ENCODE peak calls at places on chromosomes 5 and 9, in seven cellular contexts. M, W, K, P, V, E and N are unnamed samples. For H3K4me1, the result is how much of the 10 kb centered on the place peaks cover.

GRCh38 chr5:6604946-6605345 is 27.9 kb downstream of the NSUN2 start:
- DNase-seq in M (no peak), W (no peak), K (no peak), P (no peak), V (no peak), E (no peak), N (no peak)

GRCh38 chr5:135246923-135247795 is 151.9 kb downstream of the MACROH2A1 start:
- DNase-seq in M (no peak), W (peak), K (peak), P (peak), V (no peak), E (peak), N (no peak)

GRCh38 chr5:55633574-55634203 is 78.4 kb downstream of the SLC38A9 start:
- DNase-seq in M (no peak), W (peak), K (no peak), P (no peak), V (peak), E (no peak), N (no peak)

GRCh38 chr9:83483223-83483622 is 55.0 kb downstream of the FRMD3 start:
- DNase-seq in M (no peak), W (no peak), K (no peak), P (no peak), V (no peak), E (peak), N (no peak)

GRCh38 chr5:77855369-77855768 is 79.2 kb upstream of the TBCA start:
- DNase-seq in M (no peak), W (no peak), K (no peak), P (no peak), V (no peak), E (no peak), N (no peak)

GRCh38 chr9:107612136-107612535 is 122.6 kb upstream of the KLF4 start:
- DNase-seq in M (no peak), W (no peak), K (peak), P (peak), V (peak), E (no peak), N (no peak)

GRCh38 chr9:93458702-93459101 is 5.3 kb upstream of the FAM120AOS start:
- DNase-seq in M (no peak), W (no peak), K (no peak), P (no peak), V (no peak), E (no peak), N (no peak)

GRCh38 chr5:27944471-27944870 is 906.1 kb upstream of the CDH9 start:
- DNase-seq in M (no peak), W (no peak), K (no peak), P (no peak), V (no peak), E (no peak), N (no peak)

DNA sequence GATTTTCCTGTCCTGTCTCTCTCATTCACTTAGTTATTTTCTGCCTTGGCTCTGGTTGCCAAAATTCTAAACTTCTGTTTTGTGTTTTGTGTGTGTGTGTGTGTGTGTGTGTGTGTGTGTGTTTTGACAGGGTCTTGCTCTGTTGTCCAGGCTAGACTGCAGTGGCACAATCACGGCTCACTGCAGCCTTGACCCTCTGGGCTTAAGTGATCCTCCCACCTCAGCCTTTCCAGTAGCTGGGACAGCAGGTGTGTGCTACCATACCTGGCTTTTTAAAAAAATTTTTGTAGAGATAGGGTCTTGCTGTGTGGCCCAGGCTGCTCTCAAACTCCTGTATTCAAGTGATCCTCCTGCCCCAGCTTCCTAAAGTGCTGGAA is 17.2 kb downstream of the UBE2D2 start:
- DNase-seq in M (no peak), W (no peak), K (no peak), P (no peak), V (no peak), E (no peak), N (no peak)
- H3K4me1 ChIP-seq in M (under half), W (under half), K (half or more), P (under half), V (half or more), E (under half), N (under half)

GRCh38 chr5:148875205-148875875 is 48.9 kb downstream of the ADRB2 start:
- DNase-seq in M (no peak), W (peak), K (no peak), P (no peak), V (no peak), E (no peak), N (no peak)

GRCh38 chr5:148873690-148874485 is 47.5 kb downstream of the ADRB2 start:
- DNase-seq in M (no peak), W (no peak), K (no peak), P (no peak), V (no peak), E (no peak), N (no peak)

GRCh38 chr5:148873120-148873519 is 46.7 kb downstream of the ADRB2 start:
- DNase-seq in M (no peak), W (no peak), K (no peak), P (no peak), V (no peak), E (no peak), N (no peak)
- H3K4me1 ChIP-seq in M (under half), W (under half), K (under half), P (under half), V (under half), E (under half), N (under half)

GRCh38 chr5:134133995-134134541 is 19.6 kb downstream of the TCF7 start:
- DNase-seq in M (peak), W (no peak), K (peak), P (peak), V (peak), E (no peak), N (no peak)
- H3K4me1 ChIP-seq in M (under half), W (under half), K (under half), P (under half), V (under half), E (under half), N (half or more)

GRCh38 chr9:129558551-129559505 is 62.1 kb downstream of the C9orf50 start:
- DNase-seq in M (peak), W (no peak), K (peak), P (no peak), V (no peak), E (peak), N (no peak)

GRCh38 chr9:129559506-129559881 is 61.4 kb downstream of the C9orf50 start:
- DNase-seq in M (peak), W (no peak), K (no peak), P (no peak), V (no peak), E (no peak), N (no peak)

GRCh38 chr9:129562917-129563316 is 58.0 kb downstream of the C9orf50 start:
- DNase-seq in M (no peak), W (no peak), K (no peak), P (no peak), V (no peak), E (no peak), N (no peak)

GRCh38 chr9:129561594-129562281 is 59.2 kb downstream of the C9orf50 start:
- DNase-seq in M (peak), W (no peak), K (peak), P (peak), V (no peak), E (no peak), N (no peak)

DNA sequence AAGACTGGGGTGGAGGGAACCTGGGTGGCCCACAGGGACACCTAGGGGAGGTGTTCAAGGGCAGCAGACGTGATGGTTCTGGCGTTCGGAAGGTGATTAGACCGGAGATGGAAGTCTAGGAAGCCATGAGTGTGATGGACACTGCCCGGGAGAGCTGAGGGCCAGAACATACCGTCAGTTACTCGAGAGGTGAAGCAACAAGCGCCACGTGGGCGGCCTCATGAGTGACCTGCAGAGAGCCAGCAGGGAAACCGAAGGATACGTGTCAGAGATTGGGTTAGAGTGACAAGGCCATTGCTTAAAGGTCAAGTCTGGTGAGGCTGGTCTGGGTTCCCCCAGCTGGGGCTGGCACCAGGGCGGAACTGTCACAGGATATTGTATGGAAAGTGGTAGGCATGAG is 60.1 kb downstream of the C9orf50 start:
- DNase-seq in M (peak), W (no peak), K (no peak), P (no peak), V (no peak), E (no peak), N (no peak)
- H3K4me1 ChIP-seq in M (under half), W (under half), K (under half), P (under half), V (under half), E (under half), N (under half)

DNA sequence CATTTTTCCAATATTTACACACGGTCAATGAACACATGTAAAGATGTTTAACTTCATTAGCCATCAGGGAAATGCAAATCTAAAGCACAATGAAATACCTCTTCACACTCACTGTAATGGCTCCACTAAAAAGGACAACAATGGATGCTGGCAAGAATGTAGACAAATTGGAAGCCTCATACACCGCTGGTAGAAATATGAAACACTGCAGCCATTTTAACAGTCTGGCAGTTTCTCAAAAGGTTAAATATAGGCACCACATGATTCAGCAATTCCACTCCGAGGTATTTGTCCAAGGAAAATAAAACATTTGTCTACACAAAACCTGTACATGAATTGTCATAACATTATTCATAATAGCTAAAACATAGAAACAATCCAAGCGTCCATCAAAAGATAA is 20.0 kb downstream of the RNF145 start:
- DNase-seq in M (no peak), W (no peak), K (no peak), P (no peak), V (no peak), E (no peak), N (no peak)
- H3K4me1 ChIP-seq in M (under half), W (under half), K (under half), P (under half), V (under half), E (under half), N (under half)

DNA sequence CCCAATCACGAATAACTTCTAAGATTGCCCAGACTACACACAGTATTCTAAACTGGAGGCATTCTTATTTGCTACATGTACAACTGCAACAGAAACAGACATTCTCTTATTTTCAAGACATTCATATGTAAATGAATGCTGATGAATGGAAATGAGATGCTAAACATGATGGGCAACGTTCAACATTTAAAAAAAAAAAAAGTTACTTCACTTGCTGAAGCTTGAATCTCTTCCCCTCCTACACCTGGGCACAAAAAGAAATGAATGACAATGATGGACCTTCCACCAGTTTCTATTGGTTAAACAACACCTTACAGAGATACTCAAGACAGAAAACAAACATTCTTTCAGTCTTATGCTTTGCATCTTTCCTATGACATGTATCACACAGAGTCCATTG is 160.5 kb downstream of the BNC2 start:
- DNase-seq in M (no peak), W (no peak), K (no peak), P (no peak), V (no peak), E (no peak), N (no peak)
- H3K4me1 ChIP-seq in M (under half), W (under half), K (under half), P (under half), V (under half), E (under half), N (under half)

GRCh38 chr5:168314735-168315411 is 23.4 kb downstream of the WWC1 start:
- DNase-seq in M (peak), W (peak), K (peak), P (peak), V (no peak), E (peak), N (no peak)
- H3K4me1 ChIP-seq in M (under half), W (under half), K (under half), P (under half), V (under half), E (under half), N (under half)